ENCODE peak calls at places on chromosome 15, in six cellular contexts. R, S, E, T, Z and U are unnamed samples.

GRCh38 chr15:42084465-42085235 is 9.7 kb downstream of the PLA2G4D start:
- DNase-seq in R (peak), S (peak), E (peak), T (peak), Z (peak), U (peak)

GRCh38 chr15:68641376-68641775 is 62.6 kb downstream of the CORO2B start:
- DNase-seq in R (no peak), S (peak), E (no peak), T (no peak), Z (no peak), U (no peak)

GRCh38 chr15:78502641-78503040 is 4.7 kb upstream of the HYKK start:
- DNase-seq in R (no peak), S (no peak), E (no peak), T (no peak), Z (no peak), U (no peak)

GRCh38 chr15:83207622-83208356 is at the start of gene HDGFL3:
- DNase-seq in R (peak), S (no peak), E (peak), T (peak), Z (peak), U (peak)

GRCh38 chr15:24977686-24978085 is 22.9 kb downstream of the SNRPN start:
- DNase-seq in R (no peak), S (no peak), E (no peak), T (no peak), Z (no peak), U (no peak)

GRCh38 chr15:63597033-63597790 is at the start of gene FBXL22:
- DNase-seq in R (no peak), S (no peak), E (peak), T (peak), Z (no peak), U (no peak)

GRCh38 chr15:57559875-57560274 is 31.8 kb upstream of the MYZAP start:
- DNase-seq in R (peak), S (peak), E (peak), T (peak), Z (peak), U (peak)

GRCh38 chr15:88484781-88485246 is 17.3 kb downstream of the MRPS11 start:
- DNase-seq in R (no peak), S (no peak), E (peak), T (no peak), Z (peak), U (peak)

GRCh38 chr15:31396881-31397560 is 70.4 kb downstream of the KLF13 start:
- DNase-seq in R (no peak), S (peak), E (peak), T (peak), Z (peak), U (peak)

GRCh38 chr15:99324082-99324620 is 72.9 kb downstream of the LRRC28 start:
- DNase-seq in R (no peak), S (no peak), E (no peak), T (no peak), Z (peak), U (no peak)

GRCh38 chr15:41513282-41514227 is at the start of gene LTK:
- DNase-seq in R (no peak), S (no peak), E (peak), T (no peak), Z (peak), U (no peak)

GRCh38 chr15:55587321-55588069 is 650 bp downstream of the PYGO1 start:
- DNase-seq in R (peak), S (no peak), E (peak), T (peak), Z (peak), U (no peak)

GRCh38 chr15:35246376-35246965 is 161.4 kb upstream of the NANOGP8 start:
- DNase-seq in R (no peak), S (no peak), E (peak), T (no peak), Z (no peak), U (no peak)

GRCh38 chr15:66401130-66402021 is 14.7 kb downstream of the MAP2K1 start:
- DNase-seq in R (no peak), S (no peak), E (peak), T (no peak), Z (no peak), U (no peak)
- H3K4me3 ChIP-seq in R (no peak), S (no peak), E (no peak), T (no peak), Z (no peak), U (no peak)

GRCh38 chr15:81023483-81024264 is 23.0 kb downstream of the TLNRD1 start:
- DNase-seq in R (peak), S (peak), E (peak), T (peak), Z (no peak), U (no peak)
- H3K4me3 ChIP-seq in R (no peak), S (no peak), E (no peak), T (no peak), Z (no peak), U (no peak)

GRCh38 chr15:96359371-96359771 is 28.9 kb downstream of the NR2F2 start:
- DNase-seq in R (no peak), S (no peak), E (peak), T (no peak), Z (no peak), U (no peak)
- H3K4me3 ChIP-seq in R (no peak), S (no peak), E (peak), T (peak), Z (peak), U (peak)

GRCh38 chr15:67563961-67564570 is 21.6 kb downstream of the MAP2K5 start:
- DNase-seq in R (no peak), S (no peak), E (no peak), T (no peak), Z (no peak), U (no peak)
- H3K4me3 ChIP-seq in R (no peak), S (no peak), E (no peak), T (no peak), Z (no peak), U (no peak)

GRCh38 chr15:90201944-90202375 is 830 bp downstream of the SEMA4B start:
- DNase-seq in R (no peak), S (no peak), E (peak), T (no peak), Z (no peak), U (no peak)
- H3K4me3 ChIP-seq in R (peak), S (peak), E (peak), T (peak), Z (peak), U (peak)

DNA sequence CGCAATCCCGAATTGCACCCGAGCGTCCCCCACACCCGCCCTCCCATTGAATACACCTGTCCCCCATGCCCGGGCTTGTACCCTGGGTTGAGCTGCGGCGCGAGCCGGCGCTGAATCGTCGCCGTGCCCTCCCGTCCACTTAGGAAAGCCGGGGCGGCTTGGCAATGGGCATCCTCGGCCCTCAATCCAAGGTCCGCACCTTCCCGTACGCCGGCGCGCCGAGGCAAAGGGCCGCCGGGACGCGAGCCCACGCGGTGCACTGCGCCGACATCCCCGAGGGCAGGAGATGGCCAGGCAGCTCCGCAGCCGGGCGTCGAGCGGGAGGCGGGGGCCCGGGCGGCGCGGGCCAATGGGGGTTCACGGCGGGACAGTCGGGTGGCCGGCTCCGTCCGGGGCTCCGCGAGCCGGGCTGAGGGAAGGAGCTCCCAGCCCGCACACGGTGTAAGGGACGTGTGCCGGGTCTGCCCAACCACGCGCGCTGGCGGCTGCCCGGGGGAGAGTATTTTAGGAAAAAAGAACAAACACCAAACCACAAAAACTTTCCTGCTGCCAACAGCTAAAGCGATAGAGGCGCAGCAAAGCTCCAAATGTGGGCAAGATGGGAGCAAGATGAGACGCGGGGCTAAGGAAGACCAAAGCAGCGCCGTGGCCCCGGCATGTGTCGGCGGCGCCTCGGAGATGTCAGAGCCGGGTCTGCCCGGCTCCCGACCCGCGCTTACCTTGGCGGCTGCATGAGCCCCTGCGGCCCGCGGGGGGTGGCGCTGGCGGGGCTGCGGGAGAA is 621 bp downstream of the RGMA start:
- DNase-seq in R (peak), S (no peak), E (peak), T (peak), Z (peak), U (no peak)
- H3K4me3 ChIP-seq in R (peak), S (peak), E (peak), T (peak), Z (peak), U (peak)

DNA sequence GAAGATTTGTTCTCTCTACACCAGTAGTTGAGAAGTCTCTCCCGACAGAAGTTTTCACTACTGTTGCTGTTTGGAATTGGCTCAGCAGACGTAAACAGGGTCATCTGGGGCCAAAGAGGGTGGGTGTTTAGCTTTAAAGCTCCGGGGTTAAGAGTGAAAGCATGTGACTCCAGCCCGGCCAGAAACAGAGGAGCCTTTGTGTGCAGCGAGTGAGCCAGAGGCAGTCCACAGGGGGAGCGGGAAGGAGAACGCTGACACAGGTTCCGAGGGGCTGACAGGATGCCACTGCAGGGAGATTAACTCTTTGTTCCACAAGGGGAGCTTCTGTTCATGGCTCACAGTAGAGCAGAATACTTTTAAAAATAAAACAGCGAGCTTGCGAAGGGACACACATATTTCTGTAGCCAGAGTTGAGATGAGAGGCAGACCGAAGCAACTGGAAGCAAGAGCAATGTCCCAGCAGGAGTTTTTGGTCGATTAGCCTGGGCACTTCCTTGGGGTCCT is 26.9 kb downstream of the BMF start:
- DNase-seq in R (peak), S (peak), E (peak), T (peak), Z (peak), U (peak)
- H3K4me3 ChIP-seq in R (peak), S (peak), E (no peak), T (peak), Z (peak), U (no peak)